ENCODE peak calls at places on chromosomes 5 and 9, in seven cellular contexts. Y is transverse colon, E is left ventricle myocardium inferior, S is cardiac muscle cell, G is neural progenitor cell, V is right atrium auricular region, R is tibial nerve. H is an unnamed sample.

GRCh38 chr9:101629624-101630023 is 34.9 kb upstream of the PPP3R2 start:
- DNase-seq in V (no peak), S (no peak), G (no peak), Y (no peak), R (no peak), E (no peak), H (no peak)

GRCh38 chr5:180696116-180696515 is 43.7 kb downstream of the OR2Y1 start:
- DNase-seq in V (no peak), G (no peak), R (no peak), E (no peak), Y (no peak), S (no peak), H (no peak)

GRCh38 chr5:52947208-52947607 is 41.9 kb upstream of the ITGA2 start:
- DNase-seq in S (no peak), Y (no peak), G (no peak), V (no peak), R (no peak), E (no peak), H (no peak)

GRCh38 chr9:84072621-84073180 is 92.1 kb downstream of the RMI1 start:
- DNase-seq in R (no peak), V (no peak), S (no peak), G (no peak), E (no peak), Y (no peak), H (no peak)

GRCh38 chr5:317086-317811 is 4.3 kb upstream of the AHRR start:
- DNase-seq in S (peak), Y (peak), V (no peak), E (no peak), G (peak), R (no peak), H (no peak)

GRCh38 chr9:34553511-34554021 is 30.8 kb upstream of the ENHO start:
- DNase-seq in E (no peak), G (no peak), V (no peak), Y (no peak), S (no peak), R (peak), H (no peak)

GRCh38 chr9:107631788-107632187 is 142.2 kb upstream of the KLF4 start:
- DNase-seq in S (peak), Y (no peak), E (no peak), G (no peak), R (no peak), V (no peak), H (no peak)

GRCh38 chr9:115157245-115157674 is 39.3 kb upstream of the TNC start:
- DNase-seq in Y (no peak), S (peak), V (no peak), R (no peak), E (no peak), G (no peak), H (no peak)

GRCh38 chr9:117485176-117485575 is 70.3 kb upstream of the ASTN2 start:
- DNase-seq in E (no peak), Y (no peak), V (no peak), S (no peak), R (no peak), G (no peak), H (no peak)

GRCh38 chr5:26329562-26330189 is 708.7 kb downstream of the CDH9 start:
- DNase-seq in Y (no peak), V (no peak), E (no peak), S (no peak), G (peak), R (no peak), H (no peak)

GRCh38 chr5:146291421-146292074 is 47.1 kb upstream of the POU4F3 start:
- DNase-seq in S (peak), Y (no peak), G (peak), R (no peak), E (no peak), V (no peak), H (peak)

GRCh38 chr9:106487256-106487655 is 375.7 kb upstream of the ZNF462 start:
- DNase-seq in S (no peak), G (peak), V (no peak), Y (no peak), E (no peak), R (no peak), H (no peak)

GRCh38 chr9:110293246-110293645 is 36.9 kb upstream of the TXN start:
- DNase-seq in E (no peak), Y (no peak), S (no peak), G (no peak), V (no peak), R (no peak), H (no peak)

GRCh38 chr9:80496901-80497565 is 925.3 kb downstream of the TLE4 start:
- DNase-seq in E (no peak), Y (no peak), V (no peak), S (no peak), G (no peak), R (no peak), H (no peak)

GRCh38 chr9:78131969-78132687 is 100.5 kb upstream of the GNAQ start:
- DNase-seq in S (no peak), R (no peak), E (no peak), G (no peak), Y (no peak), V (no peak), H (no peak)

GRCh38 chr9:73896061-73896460 is 601.1 kb upstream of the RORB start:
- DNase-seq in V (no peak), E (no peak), S (no peak), G (no peak), R (no peak), Y (no peak), H (no peak)

GRCh38 chr5:43386960-43387362 is 25.2 kb downstream of the CCL28 start:
- DNase-seq in E (no peak), S (no peak), Y (no peak), V (no peak), G (no peak), R (no peak), H (no peak)

GRCh38 chr9:123457586-123457985 is 101.6 kb downstream of the CRB2 start:
- DNase-seq in V (no peak), S (no peak), E (peak), R (no peak), G (peak), Y (no peak), H (no peak)

GRCh38 chr5:156037151-156037909 is 289.6 kb upstream of the SGCD start:
- DNase-seq in G (no peak), S (no peak), V (no peak), E (no peak), R (no peak), Y (no peak), H (no peak)

GRCh38 chr5:167453518-167454020 is 837.9 kb upstream of the WWC1 start:
- DNase-seq in G (no peak), S (no peak), Y (no peak), V (no peak), R (no peak), E (no peak), H (no peak)

GRCh38 chr5:6158974-6159863 is 219.1 kb downstream of the MED10 start:
- DNase-seq in S (peak), R (no peak), V (no peak), G (no peak), Y (no peak), E (no peak), H (no peak)

GRCh38 chr5:151214614-151215545 is 9.0 kb downstream of the CCDC69 start:
- DNase-seq in S (peak), V (peak), G (no peak), R (no peak), E (no peak), Y (peak), H (no peak)

GRCh38 chr5:117041926-117042595 is 467.4 kb upstream of the SEMA6A start:
- DNase-seq in V (no peak), R (no peak), S (no peak), G (no peak), E (no peak), Y (no peak), H (no peak)

GRCh38 chr9:132216861-132217655 is 55.2 kb downstream of the NTNG2 start:
- DNase-seq in Y (no peak), E (no peak), G (no peak), V (no peak), R (no peak), S (no peak), H (no peak)

GRCh38 chr9:120587357-120587756 is 7.4 kb upstream of the CDK5RAP2 start:
- DNase-seq in R (no peak), V (no peak), E (no peak), G (no peak), S (no peak), Y (no peak), H (no peak)

GRCh38 chr9:132851421-132851792 is 26.7 kb downstream of the AK8 start:
- DNase-seq in G (no peak), S (no peak), E (no peak), Y (no peak), R (no peak), V (no peak), H (no peak)

GRCh38 chr5:14663734-14664269 is 716 bp upstream of the OTULIN start:
- DNase-seq in E (no peak), V (no peak), G (peak), S (peak), Y (peak), R (no peak), H (no peak)

GRCh38 chr9:124774131-124774978 is 2.6 kb upstream of the OLFML2A start:
- DNase-seq in Y (peak), S (peak), E (peak), G (peak), R (peak), V (peak), H (peak)

GRCh38 chr9:68927165-68927564 is 86.7 kb downstream of the PRKACG start:
- DNase-seq in S (no peak), V (no peak), R (no peak), E (no peak), Y (no peak), G (no peak), H (no peak)

GRCh38 chr5:102901821-102902448 is 146.8 kb downstream of the PAM start:
- DNase-seq in E (no peak), V (no peak), Y (no peak), G (no peak), S (no peak), R (no peak), H (no peak)

GRCh38 chr5:572398-573019 is 39.6 kb upstream of the CEP72 start:
- DNase-seq in E (no peak), V (peak), G (no peak), R (no peak), Y (no peak), S (no peak), H (no peak)

GRCh38 chr9:135230817-135231520 is 143.5 kb downstream of the OLFM1 start:
- DNase-seq in R (no peak), E (peak), Y (no peak), V (no peak), G (no peak), S (no peak), H (no peak)

GRCh38 chr5:125412561-125413535 is 666.4 kb upstream of the ZNF608 start:
- DNase-seq in Y (peak), R (peak), S (peak), V (peak), G (peak), E (peak), H (no peak)

GRCh38 chr5:107104774-107105050 is 566.0 kb downstream of the EFNA5 start:
- DNase-seq in S (no peak), Y (no peak), G (no peak), V (no peak), E (no peak), R (no peak), H (no peak)

GRCh38 chr9:115921301-115921700 is 232.3 kb upstream of the PAPPA start:
- DNase-seq in V (no peak), G (no peak), Y (no peak), R (no peak), S (peak), E (no peak), H (no peak)

GRCh38 chr9:72185561-72185960 is 36.3 kb downstream of the GDA start:
- DNase-seq in R (no peak), Y (no peak), S (no peak), V (no peak), E (no peak), G (no peak), H (no peak)

GRCh38 chr9:81479573-81479972 is 209.8 kb downstream of the TLE1 start:
- DNase-seq in G (no peak), E (no peak), S (no peak), V (no peak), Y (no peak), R (no peak), H (no peak)

GRCh38 chr5:59066367-59067163 is 483.7 kb downstream of the RAB3C start:
- DNase-seq in G (no peak), R (no peak), Y (no peak), E (no peak), V (no peak), S (peak), H (no peak)

GRCh38 chr5:56314536-56314935 is 81.4 kb upstream of the ANKRD55 start:
- DNase-seq in G (peak), V (no peak), R (no peak), Y (no peak), E (peak), S (peak), H (no peak)

GRCh38 chr5:69099302-69099701 is 5.5 kb downstream of the SLC30A5 start:
- DNase-seq in Y (no peak), E (no peak), R (no peak), V (no peak), G (peak), S (no peak), H (no peak)

DNA sequence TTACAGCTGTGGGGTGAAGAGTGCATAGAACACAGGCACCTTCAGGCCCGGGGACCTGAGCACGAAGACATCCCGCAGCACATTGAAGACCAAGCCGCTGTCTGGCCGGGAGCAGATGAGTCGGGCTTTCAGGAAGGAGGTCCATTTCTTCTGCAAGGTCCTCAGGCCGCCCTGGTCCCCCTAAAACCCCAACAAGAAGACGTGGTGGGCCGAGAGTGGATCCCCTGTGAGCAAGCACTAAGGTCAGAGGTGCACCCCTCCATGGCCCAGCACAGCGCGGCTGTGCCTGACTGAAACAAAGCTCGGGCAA is 70.5 kb downstream of the SECISBP2 start:
- DNase-seq in G (no peak), R (no peak), V (no peak), Y (no peak), S (no peak), E (no peak), H (no peak)
- H3K27ac ChIP-seq in G (no peak), R (peak), V (no peak), Y (peak), S (no peak), E (peak), H (no peak)

DNA sequence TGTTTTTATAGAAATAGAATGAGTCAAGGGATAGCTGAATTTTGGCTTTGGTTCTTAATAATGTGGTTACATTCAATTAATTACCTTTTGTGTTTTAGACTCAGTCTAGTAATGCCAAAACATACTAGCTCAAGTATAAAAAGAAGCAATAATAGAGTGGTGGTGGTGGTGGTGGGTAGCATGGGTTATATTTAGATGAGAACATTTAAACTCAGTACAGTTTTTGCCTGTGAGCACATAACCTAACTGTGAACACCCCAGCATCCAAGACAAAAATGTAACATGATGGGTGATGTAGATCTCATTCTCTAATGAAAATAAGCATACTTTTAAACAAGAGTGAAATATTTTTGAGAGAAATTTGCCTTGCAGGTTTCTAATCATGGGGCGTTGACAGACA is 14.2 kb downstream of the CPEB4 start:
- DNase-seq in R (no peak), E (no peak), S (no peak), Y (no peak), V (no peak), G (no peak), H (no peak)
- H3K27ac ChIP-seq in R (no peak), E (peak), S (peak), Y (no peak), V (no peak), G (no peak), H (no peak)

GRCh38 chr5:139995929-139996328 is 47.2 kb downstream of the NRG2 start:
- DNase-seq in V (no peak), G (no peak), E (no peak), Y (no peak), S (no peak), R (no peak), H (no peak)
- H3K27ac ChIP-seq in V (no peak), G (no peak), E (no peak), Y (no peak), S (no peak), R (no peak), H (no peak)

DNA sequence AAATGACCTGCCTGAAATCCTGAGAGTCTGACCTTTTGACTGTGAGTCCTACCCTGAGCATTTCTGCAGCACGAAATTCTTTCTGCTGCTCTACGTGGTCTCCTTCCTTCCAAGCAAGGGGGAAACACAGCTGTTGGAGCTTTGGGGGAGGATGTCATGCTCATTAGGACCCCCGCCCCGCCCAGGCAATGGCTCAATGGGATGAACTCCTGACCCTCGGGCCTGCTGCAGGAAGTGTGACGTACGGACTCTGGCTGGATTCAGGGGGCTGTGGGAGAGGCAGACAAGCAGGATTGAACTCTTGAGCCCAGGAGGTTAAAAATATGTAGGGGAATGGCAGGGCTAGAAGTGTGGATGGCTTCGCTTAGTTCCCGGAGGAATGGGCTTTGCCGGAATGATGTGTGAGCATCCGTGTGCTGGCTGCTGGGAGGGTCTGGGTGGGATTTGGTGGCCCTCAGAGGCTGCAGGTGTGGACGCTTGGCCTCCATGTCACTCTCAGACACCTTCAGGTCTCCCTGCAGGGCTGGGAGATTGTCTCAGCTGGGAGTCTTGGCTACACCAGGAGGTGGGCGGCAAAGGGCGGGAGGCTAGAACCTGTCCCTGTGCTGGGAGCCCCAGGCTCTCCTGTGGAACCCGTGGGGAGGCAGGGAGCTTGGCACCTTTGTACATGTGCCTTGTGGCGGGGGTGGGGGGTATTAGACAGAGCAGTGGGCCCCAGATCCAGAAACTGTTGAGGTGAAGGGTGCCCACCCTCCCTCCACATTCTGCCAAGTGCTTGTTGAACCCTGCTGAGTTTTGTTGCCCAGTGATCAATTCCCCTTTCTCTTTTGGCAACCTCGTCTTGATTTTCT is 26.3 kb downstream of the STC2 start:
- DNase-seq in G (peak), V (no peak), Y (no peak), S (peak), R (no peak), E (no peak), H (no peak)
- H3K27ac ChIP-seq in G (no peak), V (no peak), Y (no peak), S (peak), R (no peak), E (no peak), H (no peak)

DNA sequence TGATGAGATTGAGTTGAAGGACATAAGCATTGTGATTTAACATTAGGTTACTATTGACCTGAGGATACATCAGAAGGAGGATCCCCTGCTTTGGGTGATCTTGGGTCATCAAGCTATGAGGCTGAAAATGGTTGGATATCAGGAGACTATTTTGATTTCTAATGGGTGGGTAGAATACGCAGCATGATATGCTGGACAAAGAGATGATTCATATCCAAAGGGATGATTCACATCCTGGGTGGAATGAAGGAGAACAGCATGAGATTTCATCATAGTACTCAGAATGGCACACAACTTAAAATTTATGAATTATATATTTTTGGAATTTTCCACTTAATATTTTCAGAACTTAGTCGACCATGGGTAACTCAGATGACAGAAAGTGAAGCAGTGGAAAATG is 1759.5 kb upstream of the C9orf72 start:
- DNase-seq in E (no peak), S (peak), R (no peak), G (no peak), V (no peak), Y (no peak), H (no peak)
- H3K27ac ChIP-seq in E (no peak), S (no peak), R (no peak), G (no peak), V (no peak), Y (no peak), H (no peak)

DNA sequence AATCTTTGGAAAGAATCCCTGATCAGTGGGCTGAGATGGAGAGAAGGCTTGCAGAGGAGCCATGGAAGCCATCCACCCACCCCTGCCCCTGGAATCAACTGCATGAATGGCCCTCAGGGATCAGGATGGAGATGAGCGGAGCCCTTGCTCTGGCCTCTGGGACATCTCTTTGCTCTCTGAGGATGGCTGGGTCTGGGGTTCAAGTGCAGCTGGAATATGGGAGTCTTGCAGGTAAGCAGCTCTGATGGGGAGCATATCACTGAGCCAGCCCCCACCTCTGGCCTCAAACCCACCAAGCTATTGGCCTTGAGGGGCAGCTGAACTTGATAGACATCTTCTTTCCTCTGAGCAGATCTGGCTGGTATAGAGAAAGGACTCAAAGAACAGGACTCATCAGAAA is 76.1 kb downstream of the C5orf15 start:
- DNase-seq in V (no peak), R (no peak), Y (no peak), E (no peak), S (no peak), G (no peak), H (no peak)
- H3K27ac ChIP-seq in V (no peak), R (no peak), Y (no peak), E (no peak), S (no peak), G (no peak), H (no peak)

GRCh38 chr5:64759960-64760695 is 8.4 kb downstream of the SREK1IP1 start:
- DNase-seq in Y (no peak), R (no peak), S (peak), V (no peak), E (no peak), G (peak), H (no peak)
- H3K27ac ChIP-seq in Y (no peak), R (no peak), S (peak), V (no peak), E (no peak), G (peak), H (no peak)

H was measured in naive thymus-derived CD4-positive, alpha-beta T cell.